ENCODE peak calls at places on chromosomes 7 and 10, in seven cellular contexts. L, M, G, Y, K, O and S are unnamed samples.

GRCh38 chr7:101094791-101095375 is 9.6 kb downstream of the TRIM56 start:
- DNase-seq in O (peak), Y (peak), K (no peak), M (no peak), G (peak), L (no peak), S (peak)

GRCh38 chr7:16770657-16771329 is 17.2 kb downstream of the TSPAN13 start:
- DNase-seq in Y (no peak), K (no peak), M (no peak), O (no peak), G (no peak), L (no peak), S (no peak)

GRCh38 chr10:110343947-110344346 is 39.2 kb upstream of the SMNDC1 start:
- DNase-seq in L (no peak), G (no peak), K (no peak), Y (no peak), O (no peak), M (no peak), S (no peak)

GRCh38 chr7:110531186-110531585 is 559.7 kb upstream of the LRRN3 start:
- DNase-seq in O (no peak), L (no peak), Y (no peak), G (no peak), K (no peak), M (no peak), S (no peak)

GRCh38 chr10:16440396-16441105 is 3.7 kb downstream of the PTER start:
- DNase-seq in K (no peak), G (no peak), M (no peak), L (peak), O (no peak), Y (no peak), S (no peak)

GRCh38 chr10:78890506-78890905 is 178.3 kb upstream of the ZMIZ1 start:
- DNase-seq in G (no peak), L (peak), O (no peak), Y (no peak), K (no peak), M (no peak), S (no peak)

GRCh38 chr10:99895867-99896266 is 113.4 kb downstream of the ABCC2 start:
- DNase-seq in G (no peak), O (no peak), M (no peak), L (no peak), Y (no peak), K (no peak), S (no peak)

GRCh38 chr7:8881916-8882315 is 448.5 kb downstream of the NXPH1 start:
- DNase-seq in M (no peak), O (no peak), G (peak), L (no peak), K (no peak), Y (no peak), S (no peak)

GRCh38 chr7:133984023-133984422 is 143.1 kb upstream of the LRGUK start:
- DNase-seq in K (no peak), M (no peak), L (no peak), G (no peak), O (no peak), Y (no peak), S (no peak)

GRCh38 chr7:39252916-39253315 is 275.2 kb downstream of the POU6F2 start:
- DNase-seq in G (peak), L (no peak), O (no peak), Y (no peak), M (no peak), K (no peak), S (no peak)

GRCh38 chr7:95330194-95331003 is 6.1 kb upstream of the PON1 start:
- DNase-seq in K (no peak), L (no peak), Y (no peak), O (no peak), M (no peak), G (no peak), S (no peak)
- H3K27ac ChIP-seq in K (no peak), L (no peak), Y (peak), O (no peak), M (no peak), G (no peak), S (no peak)

GRCh38 chr10:60206735-60207134 is 182.9 kb downstream of the ANK3 start:
- DNase-seq in K (no peak), G (no peak), O (no peak), Y (no peak), M (no peak), L (no peak), S (no peak)

GRCh38 chr10:60208676-60209269 is 180.9 kb downstream of the ANK3 start:
- DNase-seq in K (no peak), G (peak), Y (no peak), M (no peak), O (no peak), L (no peak), S (no peak)

GRCh38 chr10:60212195-60212594 is 177.5 kb downstream of the ANK3 start:
- DNase-seq in M (no peak), L (no peak), K (no peak), G (no peak), O (no peak), Y (no peak), S (no peak)

GRCh38 chr10:60207894-60208293 is 181.8 kb downstream of the ANK3 start:
- DNase-seq in K (no peak), Y (no peak), M (no peak), O (no peak), G (no peak), L (no peak), S (no peak)

DNA sequence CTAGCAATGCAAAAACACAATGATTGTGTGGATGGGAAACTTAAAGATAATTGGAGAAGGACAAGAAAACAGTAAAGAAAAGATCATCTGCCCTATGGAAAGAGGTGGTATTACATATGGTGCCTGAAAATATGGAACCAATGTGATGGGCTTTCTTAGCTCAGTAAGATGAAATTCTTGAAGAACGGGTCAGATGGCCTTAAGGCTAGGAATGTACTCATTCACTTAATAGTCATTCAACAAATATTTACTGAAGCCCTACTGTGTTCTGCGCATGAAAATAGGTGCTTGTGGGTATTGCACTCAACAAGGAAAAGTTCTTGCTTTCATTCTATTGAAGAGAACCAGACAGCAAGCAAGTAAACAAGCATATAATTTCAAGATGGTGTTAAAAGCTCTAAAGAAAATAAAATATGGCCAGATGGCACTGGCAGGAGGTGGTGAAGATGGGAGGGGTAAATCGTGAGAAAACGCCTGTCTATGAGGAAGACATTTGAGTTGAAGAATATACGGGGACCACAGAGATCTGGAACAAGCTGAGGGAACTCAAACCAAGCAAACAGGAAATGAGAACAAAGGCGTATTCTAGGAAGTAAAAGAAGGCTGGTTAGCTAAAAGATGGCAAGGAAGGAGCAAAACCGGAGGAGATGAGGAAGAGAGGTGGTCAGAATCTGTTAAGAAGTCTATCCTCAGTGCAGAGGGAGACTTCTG is 179.6 kb downstream of the ANK3 start:
- DNase-seq in M (no peak), G (no peak), O (no peak), K (no peak), Y (no peak), L (no peak), S (no peak)
- H3K27ac ChIP-seq in M (no peak), G (no peak), O (no peak), K (no peak), Y (no peak), L (no peak), S (no peak)

DNA sequence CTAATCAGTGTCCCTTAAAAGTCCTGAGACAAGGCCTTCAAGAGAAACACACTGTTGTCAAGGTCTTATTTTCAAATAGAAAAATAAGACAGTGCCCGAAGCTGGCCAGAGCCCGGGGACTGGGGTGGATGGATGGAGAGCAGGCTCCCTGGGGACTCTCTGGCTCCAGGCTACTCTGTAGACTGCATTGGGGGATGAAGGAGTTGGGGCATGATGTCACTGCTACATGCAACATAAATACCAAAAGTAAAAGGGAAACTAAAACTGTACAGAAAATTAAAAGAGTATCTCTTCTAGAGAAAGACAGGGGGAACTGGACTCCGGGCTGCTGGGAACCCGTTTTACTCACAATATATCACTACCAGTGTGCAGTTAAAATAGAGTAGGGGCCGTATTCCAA is 629.8 kb downstream of the KCNMA1 start:
- DNase-seq in Y (no peak), O (no peak), M (no peak), L (no peak), K (no peak), G (no peak), S (no peak)
- H3K27ac ChIP-seq in Y (no peak), O (no peak), M (no peak), L (no peak), K (peak), G (no peak), S (no peak)

DNA sequence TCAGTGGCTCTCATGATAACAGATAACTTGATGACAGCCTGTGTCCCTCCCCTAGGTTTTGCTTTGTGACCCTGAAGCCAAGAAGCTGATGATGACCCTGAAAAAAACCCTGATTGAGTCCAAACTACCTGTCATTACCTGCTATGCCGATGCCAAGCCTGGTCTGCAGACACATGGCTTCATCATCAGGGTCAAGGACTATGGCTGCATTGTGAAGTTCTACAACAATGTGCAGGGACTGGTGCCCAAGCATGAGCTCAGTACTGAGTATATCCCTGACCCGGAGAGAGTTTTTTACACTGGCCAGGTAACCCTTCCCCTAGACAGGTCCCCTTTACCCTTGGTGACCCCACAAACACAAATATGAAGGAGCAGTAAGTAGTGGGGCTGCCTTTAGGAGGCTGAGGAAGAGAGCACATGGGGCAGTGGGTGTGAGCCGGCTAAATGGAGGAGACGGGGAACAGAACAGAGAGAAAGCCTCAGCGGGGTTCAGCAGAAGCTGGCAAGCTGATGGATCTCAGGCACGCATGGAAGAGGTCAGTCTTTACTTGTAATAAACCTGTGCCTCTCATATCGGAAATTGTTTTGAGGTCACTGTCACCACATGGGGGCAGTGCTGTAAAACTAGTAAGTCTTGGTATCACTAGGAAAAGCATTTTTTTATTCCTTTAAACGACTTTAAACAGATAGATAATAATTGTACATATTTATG is 20.2 kb downstream of the PDCD11 start:
- DNase-seq in L (peak), Y (no peak), M (peak), G (peak), O (no peak), K (peak), S (no peak)
- H3K27ac ChIP-seq in L (no peak), Y (no peak), M (no peak), G (no peak), O (no peak), K (no peak), S (no peak)

GRCh38 chr7:6170571-6171531 is 101.6 kb downstream of the CYTH3 start:
- DNase-seq in Y (no peak), L (no peak), G (no peak), O (peak), K (no peak), M (no peak), S (no peak)
- H3K27ac ChIP-seq in Y (no peak), L (no peak), G (no peak), O (no peak), K (no peak), M (no peak), S (no peak)

DNA sequence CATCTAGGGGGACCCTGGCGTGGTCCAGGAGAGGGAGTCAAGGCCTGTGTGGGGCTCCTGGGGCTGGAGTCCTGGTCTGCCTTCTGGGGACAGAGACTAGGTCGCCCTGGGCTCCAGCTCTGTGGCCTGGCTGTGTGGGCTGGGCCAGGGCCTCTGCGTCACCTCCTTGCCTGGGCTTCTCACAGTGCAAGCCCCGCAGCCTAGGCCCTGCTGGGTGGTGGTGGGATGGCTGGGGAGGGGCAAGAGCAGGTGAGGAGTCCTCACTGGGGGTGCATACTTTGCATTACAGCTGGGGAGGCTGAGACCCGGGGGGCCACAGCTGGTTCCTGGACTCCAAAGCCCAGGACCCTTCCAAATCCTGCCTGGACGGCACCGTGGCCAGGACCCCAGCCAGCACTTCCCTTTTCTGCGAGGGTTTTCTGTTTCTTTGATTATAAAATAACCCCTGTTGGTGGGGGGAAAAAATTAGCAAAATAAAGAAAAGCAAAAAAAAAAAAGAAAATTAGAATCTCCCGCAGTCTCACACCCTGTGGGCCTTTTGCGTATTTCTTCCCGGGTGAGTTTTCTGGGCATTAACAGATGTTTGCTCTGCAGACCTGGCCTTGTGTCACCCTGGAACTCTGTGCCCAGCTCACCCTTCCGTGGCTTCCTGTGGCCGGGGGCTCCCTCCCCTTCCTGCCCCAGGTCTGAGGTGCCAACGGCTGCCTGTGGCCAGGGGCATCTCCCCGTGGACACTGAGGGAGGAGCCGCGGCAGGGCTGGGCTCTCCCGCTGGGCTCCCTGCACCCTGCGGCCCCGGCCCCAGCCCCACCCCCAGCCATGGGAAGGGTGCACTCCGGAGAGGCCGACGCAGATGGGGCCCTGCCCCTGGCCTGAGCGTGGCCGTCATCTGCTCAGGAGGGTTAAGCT is 23.7 kb downstream of the PWWP2B start:
- DNase-seq in L (peak), Y (peak), G (no peak), M (no peak), O (peak), K (no peak), S (peak)
- H3K27ac ChIP-seq in L (peak), Y (peak), G (no peak), M (no peak), O (peak), K (peak), S (peak)

DNA sequence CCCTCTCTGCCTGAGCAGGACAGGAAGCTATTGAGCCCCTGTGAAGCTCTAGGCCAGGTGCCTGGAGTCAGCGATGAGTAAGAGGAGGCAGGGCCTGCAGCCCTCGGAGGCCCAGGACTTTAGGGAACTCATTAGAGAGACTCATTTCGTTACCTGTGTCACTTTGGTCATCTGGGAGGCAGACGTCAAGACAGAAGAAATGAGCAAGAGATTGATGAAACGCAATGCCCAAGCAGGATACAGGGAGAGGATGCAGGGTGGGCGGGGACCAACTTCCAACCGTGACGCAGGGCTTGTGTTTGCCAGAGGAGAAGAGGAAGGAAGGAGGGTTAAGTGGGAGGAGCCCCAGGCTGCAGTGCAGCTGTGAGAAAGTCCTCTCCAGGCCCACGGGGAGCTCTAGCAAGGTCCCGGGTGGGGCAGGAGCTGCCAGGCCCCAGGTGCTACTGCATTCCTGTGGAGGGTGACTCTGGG is 26.4 kb upstream of the GNA12 start:
- DNase-seq in O (peak), M (peak), Y (peak), G (peak), L (peak), K (no peak), S (no peak)
- H3K27ac ChIP-seq in O (peak), M (peak), Y (peak), G (no peak), L (no peak), K (no peak), S (no peak)

DNA sequence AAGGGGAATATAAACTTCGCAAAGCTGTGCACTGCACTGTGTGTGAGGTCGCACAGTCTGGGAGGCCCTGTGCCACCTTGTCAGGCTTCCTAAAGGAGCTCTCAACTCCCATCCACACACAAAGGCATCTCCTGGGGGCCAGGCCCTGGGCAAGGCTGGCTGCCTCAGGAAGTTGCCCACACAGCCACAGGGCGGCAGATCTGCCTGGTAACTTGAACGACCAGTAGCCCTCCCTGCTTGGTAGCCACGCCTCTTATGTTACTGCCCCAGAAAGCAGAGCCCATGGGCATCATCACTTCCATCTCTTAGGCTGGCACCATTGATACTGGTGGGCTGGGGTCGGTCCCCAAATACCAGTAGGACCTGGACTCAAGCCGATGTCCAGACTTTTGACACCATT is 82.8 kb downstream of the HECW1 start:
- DNase-seq in G (no peak), O (no peak), M (no peak), Y (no peak), L (no peak), K (no peak), S (no peak)
- H3K27ac ChIP-seq in G (no peak), O (no peak), M (no peak), Y (no peak), L (peak), K (no peak), S (no peak)

GRCh38 chr10:3570855-3571266 is 214.1 kb downstream of the KLF6 start:
- DNase-seq in L (peak), Y (no peak), K (peak), M (no peak), G (peak), O (peak), S (no peak)
- H3K27ac ChIP-seq in L (no peak), Y (no peak), K (peak), M (no peak), G (no peak), O (peak), S (no peak)

GRCh38 chr7:105007298-105007697 is 6.7 kb upstream of the KMT2E start:
- DNase-seq in Y (no peak), K (no peak), G (no peak), O (no peak), L (no peak), M (no peak), S (no peak)
- H3K27ac ChIP-seq in Y (no peak), K (no peak), G (no peak), O (no peak), L (no peak), M (no peak), S (peak)